ENCODE peak calls at places on chromosomes 3 and 15, in five cellular contexts. M, Y, V, W and G are unnamed samples.

GRCh38 chr15:51359981-51360380 is 18.5 kb downstream of the GLDN start:
- DNase-seq in W (no peak), Y (no peak), V (no peak), M (no peak), G (no peak)

GRCh38 chr3:84980456-84980855 is 21.7 kb downstream of the CADM2 start:
- DNase-seq in M (no peak), Y (no peak), V (no peak), W (no peak), G (no peak)

GRCh38 chr3:116579843-116580242 is 129.7 kb upstream of the TUSC7 start:
- DNase-seq in M (no peak), W (no peak), Y (no peak), V (no peak), G (no peak)

GRCh38 chr3:180619723-180620122 is 17.8 kb downstream of the TTC14 start:
- DNase-seq in M (no peak), W (no peak), V (no peak), Y (no peak), G (no peak)

GRCh38 chr3:157436583-157437300 is at the start of gene PTX3:
- DNase-seq in M (no peak), Y (no peak), V (no peak), W (no peak), G (peak)

GRCh38 chr3:499362-499761 is 302.8 kb downstream of the CHL1 start:
- DNase-seq in V (no peak), Y (no peak), M (no peak), W (no peak), G (no peak)

GRCh38 chr15:84826369-84826823 is 9.2 kb downstream of the ALPK3 start:
- DNase-seq in V (peak), M (peak), W (no peak), Y (no peak), G (no peak)

GRCh38 chr3:195803309-195803908 is 8.3 kb downstream of the MUC4 start:
- DNase-seq in M (no peak), V (no peak), W (no peak), Y (no peak), G (no peak)

GRCh38 chr15:80999623-81000036 is 1.1 kb upstream of the TLNRD1 start:
- DNase-seq in M (peak), W (peak), V (peak), Y (no peak), G (no peak)

GRCh38 chr15:71069693-71070092 is 45.6 kb upstream of the THSD4 start:
- DNase-seq in M (no peak), W (no peak), V (no peak), Y (no peak), G (no peak)

GRCh38 chr15:79989682-79990081 is 18.7 kb upstream of the BCL2A1 start:
- DNase-seq in V (no peak), W (no peak), M (no peak), Y (no peak), G (no peak)

GRCh38 chr3:111617912-111618601 is 22.9 kb upstream of the ZBED2 start:
- DNase-seq in W (no peak), M (no peak), Y (no peak), V (no peak), G (no peak)

GRCh38 chr3:43296565-43296964 is 10.2 kb downstream of the SNRK start:
- DNase-seq in Y (no peak), V (no peak), W (no peak), M (peak), G (no peak)

GRCh38 chr3:74643636-74644035 is 29.2 kb upstream of the CNTN3 start:
- DNase-seq in Y (peak), W (no peak), M (peak), V (peak), G (no peak)

GRCh38 chr15:68806220-68807105 is 14.2 kb downstream of the ANP32A start:
- DNase-seq in W (no peak), M (peak), V (no peak), Y (no peak), G (no peak)

GRCh38 chr3:158768881-158769518 is 32.9 kb upstream of the MFSD1 start:
- DNase-seq in M (peak), W (no peak), Y (no peak), V (no peak), G (peak)

GRCh38 chr15:101727186-101727585 is 2.9 kb upstream of the TARS3 start:
- DNase-seq in Y (no peak), V (no peak), M (no peak), W (no peak), G (no peak)

GRCh38 chr15:101725073-101725472 is 800 bp upstream of the TARS3 start:
- DNase-seq in M (no peak), W (no peak), Y (no peak), V (no peak), G (no peak)

GRCh38 chr15:101723161-101723873 is 956 bp downstream of the TARS3 start:
- DNase-seq in W (no peak), M (peak), V (no peak), Y (no peak), G (no peak)

GRCh38 chr15:101724675-101725005 is 367 bp upstream of the TARS3 start:
- DNase-seq in Y (no peak), W (no peak), M (no peak), V (no peak), G (no peak)

GRCh38 chr15:101723874-101724674 is at the start of gene TARS3:
- DNase-seq in M (peak), V (peak), Y (peak), W (peak), G (peak)
- TF ChIP-seq POLR2A in M (peak), V (peak), Y (peak), W (peak), G (peak)

GRCh38 chr3:146195030-146195429 is 34.0 kb upstream of the PLOD2 start:
- DNase-seq in M (no peak), V (no peak), W (no peak), Y (no peak), G (no peak)
- TF ChIP-seq POLR2A in M (no peak), V (no peak), W (no peak), Y (no peak), G (no peak)

GRCh38 chr3:128784843-128785242 is 58.9 kb downstream of the RAB7A start:
- DNase-seq in M (no peak), W (no peak), V (no peak), Y (no peak), G (no peak)
- TF ChIP-seq POLR2A in M (no peak), W (no peak), V (no peak), Y (no peak), G (no peak)

DNA sequence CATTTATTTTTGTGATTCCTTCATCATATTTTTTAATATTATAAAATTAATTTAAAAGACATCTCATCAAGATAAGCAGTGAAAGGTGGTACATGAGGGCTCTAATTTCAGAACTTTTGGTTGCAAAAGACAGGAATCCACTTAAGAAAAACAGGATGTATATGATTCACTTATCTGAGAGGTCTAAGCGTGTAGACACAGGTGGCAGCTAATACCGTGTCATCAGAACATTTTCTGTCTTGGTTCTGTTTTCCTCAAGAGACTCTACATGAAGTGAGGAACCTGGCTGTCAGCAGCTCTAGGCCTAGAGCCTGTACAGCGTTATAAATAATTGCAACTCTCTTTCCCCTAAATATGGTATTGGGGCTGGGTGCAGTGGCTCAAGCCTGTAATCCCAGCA is 433.7 kb upstream of the NAALADL2 start:
- DNase-seq in V (no peak), M (no peak), W (no peak), Y (no peak), G (no peak)
- TF ChIP-seq POLR2A in V (no peak), M (no peak), W (no peak), Y (no peak), G (no peak)

DNA sequence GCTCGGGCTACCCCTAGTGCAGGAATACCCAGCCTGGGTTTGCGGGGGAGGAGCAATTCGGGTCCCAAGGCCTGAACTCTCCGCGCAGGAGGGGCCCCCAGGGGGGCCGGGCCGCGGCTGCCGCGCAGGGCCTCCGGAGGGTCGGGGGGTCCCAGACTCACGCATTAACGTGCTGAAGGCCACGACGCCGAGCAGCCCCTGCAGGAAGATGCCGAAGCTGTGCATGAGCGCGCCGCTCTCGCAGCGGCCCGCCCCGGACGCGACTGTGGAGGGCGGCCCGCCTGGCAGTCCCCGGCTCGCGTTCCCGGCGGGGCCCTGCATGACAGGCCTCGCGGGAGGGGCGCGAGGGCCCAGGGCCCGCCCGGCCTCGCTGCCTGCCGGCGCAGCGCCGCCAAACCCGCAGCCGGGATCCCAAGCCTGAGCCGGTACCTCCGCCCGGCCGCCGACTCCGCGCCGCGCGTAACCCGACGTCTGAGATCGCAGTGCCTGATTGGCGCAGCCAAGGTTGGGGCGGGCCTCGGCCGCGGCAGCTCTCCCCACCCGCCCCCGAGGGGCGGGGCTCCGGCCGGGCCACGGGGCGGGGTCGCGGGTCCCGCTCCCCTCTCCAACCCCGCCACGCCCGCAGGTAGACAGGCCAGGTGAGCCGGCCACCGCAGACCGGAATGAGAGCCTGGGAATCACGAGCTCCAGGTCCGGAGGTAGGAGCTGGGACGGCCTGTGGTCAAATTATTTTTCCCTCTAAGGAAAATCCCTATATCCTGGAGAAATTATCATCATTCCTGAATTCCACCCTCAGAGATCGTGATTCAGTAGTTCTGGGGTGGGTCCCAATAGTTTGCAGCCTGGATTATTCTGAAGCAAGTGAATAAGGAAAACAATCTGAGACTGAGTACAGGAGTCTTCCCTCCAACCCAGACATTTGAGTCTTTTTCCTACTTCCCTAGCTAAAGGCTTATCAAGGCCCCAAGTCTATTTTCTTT is at the start of gene STIMATE:
- DNase-seq in V (peak), M (peak), W (peak), Y (peak), G (peak)
- TF ChIP-seq POLR2A in V (no peak), M (peak), W (peak), Y (no peak), G (peak)

GRCh38 chr3:67688231-67688630 is 33.8 kb upstream of the SUCLG2 start:
- DNase-seq in Y (no peak), M (no peak), V (no peak), W (no peak), G (no peak)
- TF ChIP-seq POLR2A in Y (no peak), M (no peak), V (no peak), W (no peak), G (no peak)

GRCh38 chr15:55742927-55743614 is at the start of gene PRTG:
- DNase-seq in Y (peak), V (peak), M (peak), W (peak), G (peak)
- TF ChIP-seq POLR2A in Y (no peak), V (no peak), M (no peak), W (no peak), G (peak)